ENCODE peak calls at places on chromosomes 13 and 19, in six cellular contexts. N is neural progenitor cell, I is IMR-90, T is thoracic aorta, B is uterus, F is adrenal gland. P is an unnamed sample.

GRCh38 chr19:57709616-57710015 is 612 bp upstream of the ZNF154 start:
- DNase-seq in B (no peak), N (peak), I (no peak), F (no peak), T (no peak), P (no peak)

GRCh38 chr19:57075125-57075524 is 44.7 kb upstream of the USP29 start:
- DNase-seq in F (no peak), B (no peak), T (no peak), I (no peak), N (no peak), P (no peak)

GRCh38 chr19:12872255-12872654 is 9.0 kb downstream of the DNASE2 start:
- DNase-seq in I (no peak), B (no peak), F (no peak), T (no peak), N (no peak), P (no peak)

GRCh38 chr19:55593096-55593772 is 6.1 kb downstream of the FIZ1 start:
- DNase-seq in I (no peak), B (no peak), T (no peak), F (no peak), N (no peak), P (no peak)

GRCh38 chr19:12295191-12295590 is 508 bp upstream of the ZNF44 start:
- DNase-seq in I (no peak), T (no peak), B (no peak), F (no peak), N (no peak), P (no peak)

GRCh38 chr13:64723735-64724134 is 2506.4 kb downstream of the PCDH9 start:
- DNase-seq in B (no peak), I (peak), F (peak), T (no peak), N (no peak), P (no peak)

GRCh38 chr19:3932931-3933810 is at the start of gene NMRK2:
- DNase-seq in I (no peak), F (peak), T (no peak), N (peak), B (no peak), P (no peak)

GRCh38 chr19:47158879-47159509 is 28.4 kb downstream of the SAE1 start:
- DNase-seq in N (no peak), B (no peak), F (no peak), T (no peak), I (peak), P (no peak)

GRCh38 chr19:56080669-56081401 is 40.3 kb downstream of the ZNF787 start:
- DNase-seq in B (peak), T (no peak), F (peak), I (peak), N (peak), P (peak)

GRCh38 chr13:49020940-49021548 is 45.3 kb downstream of the FNDC3A start:
- DNase-seq in N (peak), B (no peak), I (no peak), T (no peak), F (no peak), P (no peak)

GRCh38 chr13:51773515-51773914 is 30.4 kb downstream of the DHRS12 start:
- DNase-seq in T (no peak), F (no peak), I (no peak), N (no peak), B (no peak), P (no peak)

GRCh38 chr13:74026753-74027152 is 107.5 kb downstream of the KLF12 start:
- DNase-seq in I (peak), T (no peak), N (no peak), F (no peak), B (no peak), P (no peak)

GRCh38 chr13:52025475-52026245 is 1.2 kb downstream of the UTP14C start:
- DNase-seq in F (no peak), I (no peak), T (no peak), N (no peak), B (no peak), P (no peak)

GRCh38 chr19:46386996-46387712 is 26.2 kb downstream of the CCDC8 start:
- DNase-seq in N (no peak), B (no peak), T (no peak), I (no peak), F (peak), P (peak)

GRCh38 chr13:85497652-85498051 is 301.6 kb downstream of the SLITRK6 start:
- DNase-seq in I (peak), N (no peak), F (no peak), T (no peak), B (no peak), P (no peak)

GRCh38 chr13:79995334-79995733 is 345.6 kb downstream of the SPRY2 start:
- DNase-seq in F (no peak), T (no peak), N (no peak), I (peak), B (no peak), P (no peak)

GRCh38 chr13:27053902-27054595 is 117.6 kb downstream of the USP12 start:
- DNase-seq in I (peak), F (no peak), T (no peak), N (no peak), B (no peak), P (no peak)

GRCh38 chr13:113616281-113616906 is 31.8 kb downstream of the TFDP1 start:
- DNase-seq in F (no peak), T (no peak), N (no peak), B (no peak), I (peak), P (no peak)

GRCh38 chr19:47691090-47691489 is 22.1 kb upstream of the EHD2 start:
- DNase-seq in F (no peak), N (no peak), I (no peak), T (no peak), B (no peak), P (no peak)

GRCh38 chr13:24617394-24618218 is 62.6 kb upstream of the ATP12A start:
- DNase-seq in F (no peak), T (no peak), N (no peak), I (no peak), B (no peak), P (no peak)

GRCh38 chr13:102586615-102587014 is 10.2 kb upstream of the TPP2 start:
- DNase-seq in I (no peak), T (no peak), F (no peak), B (no peak), N (no peak), P (no peak)

GRCh38 chr19:19562665-19563347 is 24.7 kb downstream of the CILP2 start:
- DNase-seq in B (no peak), N (peak), I (no peak), F (no peak), T (no peak), P (no peak)

GRCh38 chr19:49601482-49602038 is 10.6 kb downstream of the PRR12 start:
- DNase-seq in N (no peak), I (no peak), F (no peak), B (no peak), T (no peak), P (no peak)

GRCh38 chr19:34134190-34135032 is 37.9 kb upstream of the LSM14A start:
- DNase-seq in I (peak), B (peak), N (peak), T (peak), F (peak), P (peak)
- H3K27ac ChIP-seq in I (peak), B (peak), N (peak), T (peak), F (peak), P (peak)

GRCh38 chr13:109719962-109720646 is 66.3 kb downstream of the IRS2 start:
- DNase-seq in T (no peak), I (no peak), B (no peak), F (peak), N (no peak), P (no peak)

GRCh38 chr13:109717686-109718085 is 68.7 kb downstream of the IRS2 start:
- DNase-seq in T (no peak), N (no peak), I (no peak), B (no peak), F (no peak), P (no peak)

GRCh38 chr13:109712187-109712601 is 74.2 kb downstream of the IRS2 start:
- DNase-seq in F (no peak), B (no peak), N (peak), I (no peak), T (no peak), P (no peak)

GRCh38 chr13:109718726-109719125 is 67.7 kb downstream of the IRS2 start:
- DNase-seq in B (no peak), T (no peak), F (no peak), I (no peak), N (no peak), P (no peak)

DNA sequence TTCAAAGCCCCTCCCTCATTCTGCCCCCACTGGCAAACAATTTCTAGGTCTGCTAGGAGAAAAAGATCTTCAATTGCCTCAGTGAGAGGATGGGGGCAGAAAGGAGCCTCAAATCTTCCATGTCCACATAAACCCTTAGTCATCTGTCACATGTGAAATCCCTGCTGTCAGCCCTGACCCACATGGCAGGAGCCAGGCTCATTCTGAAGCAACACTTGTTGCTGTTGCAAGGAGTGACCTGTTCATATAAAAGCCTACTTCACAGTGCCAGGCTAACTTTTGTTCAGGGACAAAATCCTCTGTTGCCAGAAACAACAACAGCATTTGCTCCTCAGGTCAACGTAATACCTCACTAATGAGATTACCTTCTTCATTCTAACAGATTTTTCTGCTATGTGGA is 70.5 kb downstream of the IRS2 start:
- DNase-seq in I (peak), N (peak), B (no peak), F (peak), T (no peak), P (no peak)
- TF ChIP-seq CTCF in I (no peak), N (no peak), B (no peak), F (peak), T (no peak), P (no peak)

DNA sequence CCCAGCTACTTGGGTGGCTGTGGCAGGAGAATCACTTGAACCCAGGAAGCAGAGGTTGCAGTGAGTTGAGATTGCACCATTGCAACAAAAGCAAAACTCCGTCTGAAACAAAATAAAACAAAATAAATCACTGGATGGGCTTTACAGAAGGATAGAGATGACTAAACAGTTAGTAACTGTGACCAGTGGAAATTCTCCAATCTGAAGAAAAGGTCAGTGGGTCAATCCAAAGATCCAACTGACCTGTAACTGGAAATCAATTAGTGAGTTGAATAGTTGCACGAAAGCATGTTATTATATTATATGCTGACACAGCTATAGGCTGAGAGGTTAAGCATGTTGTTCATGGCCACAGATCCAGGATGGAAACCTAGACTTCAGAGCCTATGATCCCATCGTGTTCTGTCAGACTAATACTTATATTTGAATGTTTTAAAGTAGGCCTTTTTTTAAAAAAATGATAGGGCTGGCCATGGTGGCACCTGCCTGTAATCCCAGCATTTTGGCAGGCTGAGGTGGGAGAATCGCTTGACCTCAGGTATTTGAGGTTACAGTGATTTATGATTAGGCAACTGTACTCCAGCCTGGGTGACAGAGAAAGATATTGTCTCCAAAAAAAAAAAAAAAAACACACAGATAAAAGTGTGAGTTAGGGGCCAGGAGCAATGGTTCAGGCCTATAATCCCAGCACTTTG is 1.4 kb downstream of the ECH1 start:
- DNase-seq in I (peak), F (no peak), B (no peak), N (no peak), T (no peak), P (no peak)
- H3K27ac ChIP-seq in I (peak), F (peak), B (peak), N (no peak), T (no peak), P (no peak)

DNA sequence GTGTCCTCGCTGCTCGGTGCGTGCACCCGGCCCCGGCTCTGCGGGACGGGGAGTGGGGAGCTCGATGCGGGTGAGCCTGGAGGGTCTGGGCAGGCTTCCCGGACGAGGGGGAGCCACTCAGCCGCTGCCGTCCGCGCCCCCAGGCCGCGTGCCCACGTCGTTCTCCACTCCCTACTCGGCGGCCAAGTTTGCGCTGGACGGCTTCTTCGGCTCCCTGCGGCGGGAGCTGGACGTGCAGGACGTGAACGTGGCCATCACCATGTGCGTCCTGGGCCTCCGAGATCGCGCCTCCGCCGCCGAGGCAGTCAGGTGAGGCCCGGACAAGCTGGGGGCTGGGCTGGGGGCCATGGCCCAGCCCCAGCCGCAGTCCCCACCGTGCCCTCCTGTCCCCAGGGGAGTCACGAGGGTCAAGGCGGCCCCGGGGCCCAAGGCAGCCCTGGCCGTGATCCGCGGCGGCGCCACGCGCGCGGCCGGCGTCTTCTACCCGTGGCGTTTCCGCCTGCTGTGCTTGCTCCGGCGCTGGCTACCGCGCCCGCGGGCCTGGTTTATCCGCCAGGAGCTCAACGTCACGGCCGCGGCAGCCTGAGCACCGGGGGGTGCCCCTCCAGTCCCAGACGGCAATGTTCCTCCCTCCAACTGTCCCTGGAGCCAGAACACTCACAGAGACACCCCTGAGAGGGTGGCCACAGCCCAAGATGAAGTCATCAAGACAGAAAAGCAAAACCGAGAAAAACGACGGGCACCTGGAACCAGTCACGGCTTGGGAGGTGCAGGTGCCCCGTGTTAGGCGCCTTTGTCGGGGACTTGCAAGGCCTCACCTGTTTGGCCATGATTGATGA is 2.5 kb upstream of the RPL36 start:
- DNase-seq in T (no peak), I (no peak), F (peak), B (no peak), N (no peak), P (peak)
- TF ChIP-seq CTCF in T (no peak), I (no peak), F (no peak), B (no peak), N (no peak), P (no peak)

DNA sequence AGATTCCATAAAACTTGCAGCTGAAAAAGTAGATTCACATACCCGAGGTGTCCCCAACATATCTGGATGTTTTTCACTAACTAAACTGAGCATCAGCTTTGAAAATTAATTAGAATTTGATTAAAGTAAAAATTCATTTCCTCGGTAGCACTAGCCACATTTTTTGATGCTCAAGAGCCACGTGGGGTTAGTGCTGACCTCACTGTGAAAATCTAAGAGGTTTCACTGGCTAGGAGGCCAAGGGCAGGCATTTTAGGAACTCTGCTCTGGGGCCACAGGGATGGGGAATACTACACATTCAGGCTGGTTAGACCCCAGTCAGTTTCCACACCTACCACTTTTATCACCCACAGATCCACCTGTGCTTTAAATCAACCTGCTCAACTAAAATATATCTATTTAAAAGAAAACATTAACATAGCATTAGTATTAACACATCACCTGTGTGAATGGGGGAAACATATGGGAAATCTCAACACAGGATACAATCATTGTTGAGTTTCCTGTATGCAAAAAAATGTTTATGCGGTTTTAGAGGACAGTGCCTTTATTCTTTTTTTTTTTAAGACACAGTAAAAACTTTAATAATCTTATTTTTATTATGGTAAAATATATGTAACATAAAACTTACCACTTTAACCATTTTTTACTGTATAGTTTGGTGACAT is 45.5 kb downstream of the BRD4 start:
- DNase-seq in B (no peak), F (no peak), T (no peak), N (no peak), I (no peak), P (no peak)
- H3K27ac ChIP-seq in B (no peak), F (no peak), T (no peak), N (no peak), I (no peak), P (no peak)